ENCODE peak calls at places on chromosomes 3 and 15, in four cellular contexts. One of them, this sample, is unnamed.

GRCh38 chr3:124817079-124817478 is 70.1 kb downstream of the ITGB5 start:
- DNase-seq in GM12891: no peak
- DNase-seq in K562: no peak
- DNase-seq in HepG2: no peak
- DNase-seq in this sample: no peak

GRCh38 chr3:50211930-50212329 is 6.9 kb downstream of the SLC38A3 start:
- DNase-seq in HepG2: no peak
- DNase-seq in GM12891: no peak
- DNase-seq in K562: no peak
- DNase-seq in this sample: no peak

GRCh38 chr15:66622677-66623076 is 56.9 kb upstream of the LCTL start:
- DNase-seq in HepG2: no peak
- DNase-seq in K562: no peak
- DNase-seq in GM12891: no peak
- DNase-seq in this sample: no peak

GRCh38 chr3:142896201-142896755 is 7.4 kb upstream of the PCOLCE2 start:
- DNase-seq in GM12891: no peak
- DNase-seq in HepG2: no peak
- DNase-seq in K562: no peak
- DNase-seq in this sample: no peak

GRCh38 chr3:131821376-131821775 is 213.4 kb downstream of the CPNE4 start:
- DNase-seq in GM12891: no peak
- DNase-seq in HepG2: no peak
- DNase-seq in K562: no peak
- DNase-seq in this sample: no peak

GRCh38 chr15:90047956-90048575 is 46.9 kb downstream of the ZNF710 start:
- DNase-seq in GM12891: no peak
- DNase-seq in HepG2: no peak
- DNase-seq in K562: no peak
- DNase-seq in this sample: no peak

GRCh38 chr15:47184003-47184404 is 533.3 kb upstream of the SEMA6D start:
- DNase-seq in K562: no peak
- DNase-seq in HepG2: no peak
- DNase-seq in GM12891: no peak
- DNase-seq in this sample: peak; percentile 8

GRCh38 chr15:88072598-88073385 is 183.7 kb downstream of the NTRK3 start:
- DNase-seq in GM12891: no peak
- DNase-seq in K562: no peak
- DNase-seq in HepG2: no peak
- DNase-seq in this sample: no peak

GRCh38 chr15:71508081-71508682 is 302.2 kb upstream of the NR2E3 start:
- DNase-seq in GM12891: peak; percentile 35
- DNase-seq in K562: no peak
- DNase-seq in HepG2: no peak
- DNase-seq in this sample: peak; percentile 24

GRCh38 chr15:52078876-52079700 is 33.5 kb downstream of the BCL2L10 start:
- DNase-seq in K562: peak; percentile 72
- DNase-seq in HepG2: peak; percentile 59
- DNase-seq in GM12891: peak; percentile 41
- DNase-seq in this sample: peak; percentile 41

GRCh38 chr3:64268926-64269325 is 43.7 kb upstream of the PRICKLE2 start:
- DNase-seq in HepG2: no peak
- DNase-seq in K562: no peak
- DNase-seq in GM12891: no peak
- DNase-seq in this sample: no peak

GRCh38 chr3:87045473-87045872 is 54.5 kb upstream of the VGLL3 start:
- DNase-seq in HepG2: no peak
- DNase-seq in K562: no peak
- DNase-seq in GM12891: no peak
- DNase-seq in this sample: no peak

GRCh38 chr3:111392911-111393351 is 149.1 kb upstream of the CD96 start:
- DNase-seq in HepG2: no peak
- DNase-seq in GM12891: no peak
- DNase-seq in K562: no peak
- DNase-seq in this sample: no peak

GRCh38 chr3:119289371-119289770 is 4.8 kb upstream of the ARHGAP31 start:
- DNase-seq in K562: no peak
- DNase-seq in GM12891: no peak
- DNase-seq in HepG2: no peak
- DNase-seq in this sample: no peak

GRCh38 chr3:171446801-171447578 is 13.2 kb downstream of the TNIK start:
- DNase-seq in K562: no peak
- DNase-seq in HepG2: no peak
- DNase-seq in GM12891: no peak
- DNase-seq in this sample: no peak

GRCh38 chr3:155407971-155408370 is 114.5 kb upstream of the STRIT1 start:
- DNase-seq in GM12891: no peak
- DNase-seq in HepG2: no peak
- DNase-seq in K562: no peak
- DNase-seq in this sample: no peak

GRCh38 chr3:52084954-52085730 is 28.8 kb upstream of the DUSP7 start:
- DNase-seq in HepG2: no peak
- DNase-seq in K562: no peak
- DNase-seq in GM12891: no peak
- DNase-seq in this sample: no peak

GRCh38 chr15:70083423-70083822 is 14.3 kb downstream of the TLE3 start:
- DNase-seq in HepG2: no peak
- DNase-seq in GM12891: no peak
- DNase-seq in K562: peak; percentile 53
- DNase-seq in this sample: no peak

GRCh38 chr15:90291679-90292356 is 26.3 kb downstream of the NGRN start:
- DNase-seq in GM12891: no peak
- DNase-seq in K562: peak; percentile 90
- DNase-seq in HepG2: peak; percentile 50
- DNase-seq in this sample: peak; percentile 31

GRCh38 chr3:14549256-14549931 is 9.3 kb upstream of the GRIP2 start:
- DNase-seq in HepG2: peak; percentile 18
- DNase-seq in GM12891: no peak
- DNase-seq in K562: peak; percentile 70
- DNase-seq in this sample: no peak

GRCh38 chr3:49519266-49519665 is 35.0 kb upstream of the BSN start:
- DNase-seq in HepG2: no peak
- DNase-seq in GM12891: no peak
- DNase-seq in K562: no peak
- DNase-seq in this sample: no peak

GRCh38 chr3:176867681-176868663 is 329.3 kb downstream of the TBL1XR1 start:
- DNase-seq in HepG2: no peak
- DNase-seq in K562: no peak
- DNase-seq in GM12891: no peak
- DNase-seq in this sample: no peak

GRCh38 chr3:81451611-81452010 is 309.8 kb downstream of the GBE1 start:
- DNase-seq in K562: no peak
- DNase-seq in HepG2: no peak
- DNase-seq in GM12891: no peak
- DNase-seq in this sample: no peak

GRCh38 chr3:115930168-115930567 is 306.9 kb downstream of the GAP43 start:
- DNase-seq in HepG2: no peak
- DNase-seq in GM12891: no peak
- DNase-seq in K562: no peak
- DNase-seq in this sample: no peak

GRCh38 chr3:42654331-42655201 is 1.1 kb downstream of the ZBTB47 start:
- DNase-seq in HepG2: peak; percentile 44
- DNase-seq in K562: peak; percentile 92
- DNase-seq in GM12891: peak; percentile 48
- DNase-seq in this sample: no peak

GRCh38 chr3:158313344-158313927 is 203.5 kb downstream of the RSRC1 start:
- DNase-seq in HepG2: peak; percentile 31
- DNase-seq in K562: peak; percentile 9
- DNase-seq in GM12891: no peak
- DNase-seq in this sample: no peak

GRCh38 chr3:121482651-121483050 is 63.1 kb downstream of the POLQ start:
- DNase-seq in HepG2: no peak
- DNase-seq in GM12891: no peak
- DNase-seq in K562: no peak
- DNase-seq in this sample: no peak

GRCh38 chr3:34361921-34362320 is 563.5 kb downstream of the PDCD6IP start:
- DNase-seq in K562: no peak
- DNase-seq in GM12891: peak; percentile 5
- DNase-seq in HepG2: no peak
- DNase-seq in this sample: peak; percentile 5

GRCh38 chr3:111572061-111572460 is 23.1 kb downstream of the ZBED2 start:
- DNase-seq in HepG2: no peak
- DNase-seq in GM12891: no peak
- DNase-seq in K562: no peak
- DNase-seq in this sample: no peak

GRCh38 chr3:18964640-18965039 is 183.7 kb upstream of the KCNH8 start:
- DNase-seq in GM12891: no peak
- DNase-seq in K562: no peak
- DNase-seq in HepG2: no peak
- DNase-seq in this sample: no peak

GRCh38 chr3:146558811-146559210 is 14.4 kb upstream of the PLSCR1 start:
- DNase-seq in GM12891: no peak
- DNase-seq in HepG2: no peak
- DNase-seq in K562: no peak
- DNase-seq in this sample: no peak

GRCh38 chr3:190051643-190052042 is 69.1 kb downstream of the P3H2 start:
- DNase-seq in GM12891: no peak
- DNase-seq in HepG2: no peak
- DNase-seq in K562: no peak
- DNase-seq in this sample: no peak

GRCh38 chr3:39753361-39753760 is 56.0 kb upstream of the MYRIP start:
- DNase-seq in HepG2: no peak
- DNase-seq in GM12891: no peak
- DNase-seq in K562: no peak
- DNase-seq in this sample: no peak

GRCh38 chr3:39760325-39760724 is 49.1 kb upstream of the MYRIP start:
- DNase-seq in GM12891: no peak
- DNase-seq in HepG2: no peak
- DNase-seq in K562: no peak
- DNase-seq in this sample: no peak

GRCh38 chr3:39754549-39754948 is 54.9 kb upstream of the MYRIP start:
- DNase-seq in K562: no peak
- DNase-seq in HepG2: no peak
- DNase-seq in GM12891: no peak
- DNase-seq in this sample: no peak

GRCh38 chr3:39755100-39755499 is 54.3 kb upstream of the MYRIP start:
- DNase-seq in K562: no peak
- DNase-seq in HepG2: no peak
- DNase-seq in GM12891: no peak
- DNase-seq in this sample: no peak

GRCh38 chr3:39757312-39757711 is 52.1 kb upstream of the MYRIP start:
- DNase-seq in GM12891: no peak
- DNase-seq in HepG2: no peak
- DNase-seq in K562: no peak
- DNase-seq in this sample: no peak
- TF ChIP-seq POLR2AphosphoS5 in GM12891: no peak
- TF ChIP-seq POLR2AphosphoS5 in HepG2: no peak
- TF ChIP-seq POLR2AphosphoS5 in K562: no peak
- TF ChIP-seq POLR2AphosphoS5 in this sample: no peak

GRCh38 chr3:54188176-54188791 is 65.9 kb downstream of the CACNA2D3 start:
- DNase-seq in K562: peak; percentile 54
- DNase-seq in HepG2: peak; percentile 53
- DNase-seq in GM12891: peak; percentile 8
- DNase-seq in this sample: peak; percentile 22
- TF ChIP-seq TAF1 in K562: no peak
- TF ChIP-seq TAF1 in HepG2: no peak
- TF ChIP-seq TAF1 in GM12891: no peak
- TF ChIP-seq TAF1 in this sample: no peak

DNA sequence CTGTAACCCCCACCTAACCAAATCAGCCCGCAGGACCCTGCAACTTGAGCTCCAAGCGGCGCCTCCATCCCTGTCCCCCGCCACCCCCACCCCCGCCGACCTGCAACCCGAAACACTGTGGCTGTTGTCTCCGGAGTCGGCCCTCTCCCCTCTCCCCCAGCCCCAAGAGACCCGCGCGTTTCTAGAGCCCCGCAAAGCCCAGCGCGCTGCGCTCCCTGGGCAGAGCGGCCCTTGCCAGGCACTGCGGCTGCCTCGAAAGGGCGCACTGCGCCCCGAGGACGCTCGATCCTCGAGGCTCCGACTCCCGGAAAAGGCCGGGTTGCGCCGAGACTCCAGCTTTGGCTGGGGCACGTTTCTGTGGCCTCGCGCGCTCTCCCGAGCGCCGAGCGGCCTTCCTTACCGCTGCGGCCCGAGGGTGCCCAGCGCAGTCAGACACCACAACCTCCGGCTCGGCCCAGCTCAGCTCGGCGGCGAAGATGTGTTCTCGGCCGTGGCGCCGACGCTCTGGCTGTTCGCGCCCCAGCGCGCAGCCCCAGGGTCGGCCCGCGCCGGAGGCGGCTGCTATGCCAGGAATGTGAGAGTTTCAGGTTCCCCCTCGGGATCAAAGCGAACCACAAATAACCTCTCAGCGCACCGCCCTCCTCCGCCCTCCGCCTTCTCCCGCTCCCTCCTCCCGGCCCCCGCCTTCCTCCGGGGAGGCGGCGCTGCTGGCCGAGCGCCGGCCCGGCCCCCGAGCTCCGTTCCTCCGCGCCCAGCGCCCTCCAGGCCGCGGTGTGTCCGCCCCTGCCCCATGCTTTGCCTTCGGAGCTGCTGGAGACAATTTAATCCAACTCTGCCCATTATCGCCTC is at the start of gene AMOTL2:
- DNase-seq in K562: peak; percentile 69
- DNase-seq in GM12891: peak; percentile 64
- DNase-seq in HepG2: peak; percentile 89
- DNase-seq in this sample: peak; percentile 56
- TF ChIP-seq POLR2A in K562: no peak
- TF ChIP-seq POLR2A in GM12891: no peak
- TF ChIP-seq POLR2A in HepG2: peak; percentile 96
- TF ChIP-seq POLR2A in this sample: no peak

DNA sequence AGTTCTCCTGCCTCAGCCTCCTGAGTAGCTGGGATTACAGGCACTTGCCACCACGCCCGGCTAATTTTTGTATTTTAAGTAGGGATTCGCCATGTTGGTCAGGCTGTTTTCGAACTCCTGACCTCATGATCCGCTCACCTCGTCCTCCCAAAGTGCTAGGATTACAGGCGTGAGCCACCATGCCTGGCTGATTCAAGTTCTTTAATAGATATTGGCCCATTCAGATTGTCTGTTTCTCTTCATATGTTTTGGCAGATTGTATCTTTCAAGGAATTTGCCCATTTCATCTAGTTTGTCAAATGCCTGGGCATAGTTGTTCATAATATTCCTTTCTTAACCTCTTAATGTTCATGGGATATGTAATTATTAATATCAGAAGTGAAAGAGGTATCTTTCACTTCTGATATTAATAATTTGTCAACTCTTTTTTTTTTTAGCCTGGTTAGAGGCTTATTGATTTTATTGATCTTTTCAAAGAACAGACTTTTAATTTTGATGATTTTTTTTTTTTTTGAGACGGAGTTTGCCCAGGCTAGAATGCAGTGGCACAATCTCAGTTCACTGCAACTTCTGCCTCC is 40.2 kb upstream of the ZFAND6 start:
- DNase-seq in HepG2: no peak
- DNase-seq in GM12891: no peak
- DNase-seq in K562: no peak
- DNase-seq in this sample: no peak
- TF ChIP-seq POLR2AphosphoS5 in HepG2: no peak
- TF ChIP-seq POLR2AphosphoS5 in GM12891: no peak
- TF ChIP-seq POLR2AphosphoS5 in K562: no peak
- TF ChIP-seq POLR2AphosphoS5 in this sample: no peak

GRCh38 chr3:197478746-197479668 is 76.8 kb downstream of the BDH1 start:
- DNase-seq in K562: no peak
- DNase-seq in GM12891: no peak
- DNase-seq in HepG2: no peak
- DNase-seq in this sample: no peak
- TF ChIP-seq TAF1 in K562: no peak
- TF ChIP-seq TAF1 in GM12891: no peak
- TF ChIP-seq TAF1 in HepG2: no peak
- TF ChIP-seq TAF1 in this sample: no peak

This sample was measured in GM12892.